ENCODE peak calls at places on chromosomes 4 and X, in nine cellular contexts. B, V, N, E, I, L, A, Y and Z are unnamed samples.
A peak's percentile ranks its signal among the peaks of the same experiment; 100 is the strongest.

GRCh38 chr4:113436360-113436759 is 325.2 kb downstream of the CAMK2D start:
- DNase-seq in B (no peak), V (peak; percentile 43), N (no peak), E (peak; percentile 88), I (no peak), L (no peak), A (peak; percentile 54), Y (no peak), Z (no peak)

GRCh38 chr4:86531440-86531839 is 62.7 kb upstream of the PTPN13 start:
- DNase-seq in B (no peak), V (no peak), N (no peak), E (no peak), I (no peak), L (no peak), A (no peak), Y (no peak), Z (no peak)

GRCh38 chr4:128288689-128289106 is 1.1 kb upstream of the PGRMC2 start:
- DNase-seq in B (peak; percentile 45), V (no peak), N (peak; percentile 80), E (peak; percentile 62), I (no peak), L (no peak), A (no peak), Y (no peak), Z (no peak)

GRCh38 chr4:75180790-75181776 is 248.2 kb downstream of the PARM1 start:
- DNase-seq in B (no peak), V (no peak), N (no peak), E (no peak), I (no peak), L (no peak), A (no peak), Y (no peak), Z (no peak)

GRCh38 chr4:86831262-86832090 is 17.7 kb downstream of the SLC10A6 start:
- DNase-seq in B (peak; percentile 90), V (no peak), N (peak; percentile 15), E (peak; percentile 91), I (no peak), L (no peak), A (no peak), Y (no peak), Z (peak; percentile 79)

GRCh38 chr4:173530326-173531062 is 465 bp upstream of the HAND2 start:
- DNase-seq in B (no peak), V (no peak), N (no peak), E (peak; percentile 17), I (no peak), L (no peak), A (no peak), Y (no peak), Z (no peak)

GRCh38 chr4:161642708-161643107 is 521.1 kb downstream of the FSTL5 start:
- DNase-seq in B (no peak), V (no peak), N (no peak), E (no peak), I (no peak), L (no peak), A (no peak), Y (no peak), Z (no peak)

GRCh38 chr4:123587983-123588494 is 191.4 kb downstream of the SPRY1 start:
- DNase-seq in B (no peak), V (peak; percentile 69), N (peak; percentile 99), E (no peak), I (no peak), L (no peak), A (no peak), Y (no peak), Z (no peak)

GRCh38 chr4:19913670-19914069 is 338.0 kb upstream of the SLIT2 start:
- DNase-seq in B (no peak), V (no peak), N (no peak), E (no peak), I (no peak), L (no peak), A (no peak), Y (no peak), Z (no peak)

GRCh38 chr4:56466910-56467283 is 520 bp upstream of the SRP72 start:
- DNase-seq in B (no peak), V (no peak), N (no peak), E (no peak), I (no peak), L (no peak), A (no peak), Y (no peak), Z (no peak)

GRCh38 chr4:77092832-77093800 is 17.3 kb upstream of the CCNI start:
- DNase-seq in B (no peak), V (no peak), N (no peak), E (peak; percentile 7), I (no peak), L (no peak), A (no peak), Y (no peak), Z (no peak)

GRCh38 chrX:56726609-56727008 is 2.4 kb upstream of the NBDY start:
- DNase-seq in B (peak; percentile 20), V (peak; percentile 14), N (no peak), E (peak; percentile 65), I (no peak), L (no peak), A (peak; percentile 23), Y (no peak), Z (no peak)

GRCh38 chrX:56794831-56795230 is 65.8 kb downstream of the NBDY start:
- DNase-seq in B (no peak), V (no peak), N (peak; percentile 28), E (no peak), I (no peak), L (no peak), A (no peak), Y (no peak), Z (no peak)

GRCh38 chr4:153138736-153139135 is 65.5 kb upstream of the TRIM2 start:
- DNase-seq in B (no peak), V (no peak), N (no peak), E (no peak), I (no peak), L (no peak), A (no peak), Y (peak; percentile 57), Z (no peak)

GRCh38 chr4:21041708-21042107 is 341.4 kb downstream of the PACRGL start:
- DNase-seq in B (no peak), V (no peak), N (no peak), E (no peak), I (no peak), L (no peak), A (no peak), Y (no peak), Z (no peak)

GRCh38 chr4:89242864-89243740 is 64.5 kb downstream of the GPRIN3 start:
- DNase-seq in B (peak; percentile 68), V (no peak), N (no peak), E (no peak), I (no peak), L (no peak), A (no peak), Y (no peak), Z (no peak)

GRCh38 chrX:112800901-112801775 is 39.5 kb downstream of the AMOT start:
- DNase-seq in B (no peak), V (no peak), N (no peak), E (no peak), I (no peak), L (no peak), A (no peak), Y (no peak), Z (no peak)

GRCh38 chr4:20026456-20026855 is 225.2 kb upstream of the SLIT2 start:
- DNase-seq in B (no peak), V (no peak), N (no peak), E (no peak), I (no peak), L (no peak), A (no peak), Y (no peak), Z (no peak)

GRCh38 chr4:113982181-113982580 is 2.7 kb upstream of the ARSJ start:
- DNase-seq in B (no peak), V (no peak), N (no peak), E (no peak), I (no peak), L (no peak), A (no peak), Y (no peak), Z (no peak)

GRCh38 chr4:102328045-102328444 is 17.2 kb downstream of the SLC39A8 start:
- DNase-seq in B (no peak), V (no peak), N (no peak), E (peak; percentile 2), I (no peak), L (no peak), A (no peak), Y (no peak), Z (no peak)

GRCh38 chr4:118888666-118889312 is at the start of gene SYNPO2:
- DNase-seq in B (peak; percentile 31), V (peak; percentile 69), N (no peak), E (peak; percentile 81), I (peak; percentile 31), L (peak; percentile 61), A (peak; percentile 45), Y (no peak), Z (no peak)

GRCh38 chr4:120517966-120518365 is 404.6 kb downstream of the PRDM5 start:
- DNase-seq in B (no peak), V (no peak), N (no peak), E (peak; percentile 91), I (no peak), L (no peak), A (no peak), Y (no peak), Z (peak; percentile 69)

GRCh38 chr4:179624768-179625181 is 2182.5 kb upstream of the AGA start:
- DNase-seq in B (no peak), V (no peak), N (no peak), E (peak; percentile 32), I (no peak), L (no peak), A (no peak), Y (no peak), Z (peak; percentile 53)

GRCh38 chrX:134725103-134725690 is 66.9 kb upstream of the PLAC1 start:
- DNase-seq in B (no peak), V (no peak), N (no peak), E (no peak), I (no peak), L (no peak), A (no peak), Y (no peak), Z (no peak)

GRCh38 chr4:140149851-140150635 is 3.9 kb downstream of the MAML3 start:
- DNase-seq in B (peak; percentile 61), V (peak; percentile 77), N (no peak), E (peak; percentile 41), I (peak; percentile 31), L (peak; percentile 70), A (no peak), Y (peak; percentile 48), Z (no peak)

GRCh38 chr4:114867291-114867690 is 246.1 kb downstream of the NDST4 start:
- DNase-seq in B (no peak), V (no peak), N (no peak), E (no peak), I (no peak), L (no peak), A (no peak), Y (no peak), Z (no peak)

GRCh38 chr4:119080721-119081541 is 54.7 kb upstream of the MYOZ2 start:
- DNase-seq in B (no peak), V (no peak), N (no peak), E (peak; percentile 48), I (no peak), L (no peak), A (no peak), Y (no peak), Z (no peak)

GRCh38 chr4:99645036-99645435 is 12.6 kb downstream of the C4orf54 start:
- DNase-seq in B (no peak), V (no peak), N (no peak), E (no peak), I (no peak), L (no peak), A (no peak), Y (no peak), Z (no peak)

GRCh38 chrX:49155900-49156837 is 6.4 kb upstream of the MAGIX start:
- DNase-seq in B (peak; percentile 60), V (peak; percentile 83), N (peak; percentile 54), E (peak; percentile 87), I (peak; percentile 69), L (peak; percentile 88), A (peak; percentile 28), Y (peak; percentile 84), Z (peak; percentile 52)

GRCh38 chr4:143163618-143164017 is 21.1 kb upstream of the USP38 start:
- DNase-seq in B (no peak), V (no peak), N (no peak), E (no peak), I (no peak), L (no peak), A (no peak), Y (no peak), Z (no peak)

GRCh38 chr4:88033309-88033708 is 25.9 kb downstream of the PKD2 start:
- DNase-seq in B (peak; percentile 48), V (peak; percentile 40), N (peak; percentile 59), E (peak; percentile 75), I (no peak), L (no peak), A (no peak), Y (no peak), Z (no peak)